ENCODE peak calls at places on chromosomes 5 and 9, in four cellular contexts. One of them, this sample, is unnamed.

GRCh38 chr5:179435731-179436315 is 90.6 kb upstream of the ADAMTS2 start:
- DNase-seq in K562: no peak
- DNase-seq in HCT116: no peak
- DNase-seq in HepG2: no peak
- DNase-seq in this sample: no peak

GRCh38 chr9:36485647-36486453 is 85.8 kb upstream of the RNF38 start:
- DNase-seq in K562: no peak
- DNase-seq in HepG2: no peak
- DNase-seq in HCT116: no peak
- DNase-seq in this sample: no peak

GRCh38 chr9:5442400-5443011 is 4.8 kb upstream of the PLGRKT start:
- DNase-seq in HepG2: peak; percentile 57
- DNase-seq in K562: peak; percentile 25
- DNase-seq in HCT116: no peak
- DNase-seq in this sample: no peak

GRCh38 chr5:111454198-111454606 is 58.1 kb downstream of the STARD4 start:
- DNase-seq in HepG2: no peak
- DNase-seq in HCT116: no peak
- DNase-seq in K562: no peak
- DNase-seq in this sample: no peak

GRCh38 chr5:53053364-53053763 is 56.2 kb downstream of the MOCS2 start:
- DNase-seq in HepG2: no peak
- DNase-seq in HCT116: no peak
- DNase-seq in K562: no peak
- DNase-seq in this sample: no peak

GRCh38 chr9:127683723-127684122 is 23.1 kb upstream of the CFAP157 start:
- DNase-seq in HepG2: no peak
- DNase-seq in HCT116: no peak
- DNase-seq in K562: no peak
- DNase-seq in this sample: no peak

GRCh38 chr5:13328316-13328715 is 616.2 kb downstream of the DNAH5 start:
- DNase-seq in HepG2: no peak
- DNase-seq in HCT116: no peak
- DNase-seq in K562: no peak
- DNase-seq in this sample: no peak

GRCh38 chr5:95365302-95366095 is 25.7 kb upstream of the FAM81B start:
- DNase-seq in HCT116: no peak
- DNase-seq in HepG2: no peak
- DNase-seq in K562: no peak
- DNase-seq in this sample: no peak

DNA sequence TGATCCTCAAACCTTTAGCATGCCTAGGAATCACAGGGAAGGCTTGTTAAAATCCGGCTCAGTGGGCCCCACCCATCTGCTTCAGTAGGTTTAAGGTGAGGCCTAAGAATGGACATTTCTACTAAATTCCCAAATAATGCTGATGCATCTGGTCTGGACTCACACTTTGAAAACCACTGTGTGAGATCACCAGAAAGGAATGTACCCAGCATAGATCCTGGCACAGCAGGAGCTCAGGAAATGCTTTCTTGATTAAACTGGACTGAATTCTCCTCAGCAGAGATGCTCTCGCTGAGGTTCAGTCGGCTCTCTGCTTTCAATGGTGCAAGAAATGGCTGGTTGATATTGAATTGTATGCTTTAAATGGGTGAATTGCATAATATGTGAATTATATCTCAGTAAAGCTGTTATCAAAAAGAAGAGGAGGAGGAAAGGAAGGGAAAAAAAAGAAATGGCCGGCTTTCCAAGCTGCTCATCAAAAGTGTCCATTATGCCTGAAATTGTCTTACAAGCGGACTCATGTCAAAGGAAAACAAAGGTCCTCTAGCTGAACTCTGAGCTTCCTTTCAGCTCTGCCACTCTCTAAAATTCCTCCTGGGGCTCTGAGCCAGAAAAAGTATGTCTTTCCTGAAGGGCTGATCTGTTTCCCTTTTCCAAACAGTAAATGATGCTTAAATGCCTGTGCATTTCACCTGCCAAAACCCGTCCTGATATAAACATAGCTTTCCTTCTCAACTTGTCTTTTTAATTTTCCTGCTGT is 77.6 kb upstream of the SAP30L start:
- DNase-seq in HCT116: peak; percentile 89
- DNase-seq in HepG2: peak; percentile 74
- DNase-seq in K562: no peak
- DNase-seq in this sample: peak; percentile 89
- H3K4me1 ChIP-seq in HCT116: peaks cover 71% of the 10 kb centered on the region
- H3K4me1 ChIP-seq in HepG2: peaks cover 62% of the 10 kb centered on the region
- H3K4me1 ChIP-seq in K562: peaks cover 20% of the 10 kb centered on the region
- H3K4me1 ChIP-seq in this sample: peaks cover 18% of the 10 kb centered on the region

GRCh38 chr5:15604986-15605385 is 105.0 kb downstream of the FBXL7 start:
- DNase-seq in K562: no peak
- DNase-seq in HepG2: no peak
- DNase-seq in HCT116: no peak
- DNase-seq in this sample: no peak
- TF ChIP-seq TCF7L2 in K562: no peak
- TF ChIP-seq TCF7L2 in HepG2: no peak
- TF ChIP-seq TCF7L2 in HCT116: no peak
- TF ChIP-seq TCF7L2 in this sample: no peak

GRCh38 chr5:88141695-88141979 is 127.0 kb downstream of the TMEM161B start:
- DNase-seq in K562: no peak
- DNase-seq in HepG2: no peak
- DNase-seq in HCT116: no peak
- DNase-seq in this sample: no peak
- TF ChIP-seq CTCF in K562: no peak
- TF ChIP-seq CTCF in HepG2: no peak
- TF ChIP-seq CTCF in HCT116: no peak
- TF ChIP-seq CTCF in this sample: peak; percentile 60

DNA sequence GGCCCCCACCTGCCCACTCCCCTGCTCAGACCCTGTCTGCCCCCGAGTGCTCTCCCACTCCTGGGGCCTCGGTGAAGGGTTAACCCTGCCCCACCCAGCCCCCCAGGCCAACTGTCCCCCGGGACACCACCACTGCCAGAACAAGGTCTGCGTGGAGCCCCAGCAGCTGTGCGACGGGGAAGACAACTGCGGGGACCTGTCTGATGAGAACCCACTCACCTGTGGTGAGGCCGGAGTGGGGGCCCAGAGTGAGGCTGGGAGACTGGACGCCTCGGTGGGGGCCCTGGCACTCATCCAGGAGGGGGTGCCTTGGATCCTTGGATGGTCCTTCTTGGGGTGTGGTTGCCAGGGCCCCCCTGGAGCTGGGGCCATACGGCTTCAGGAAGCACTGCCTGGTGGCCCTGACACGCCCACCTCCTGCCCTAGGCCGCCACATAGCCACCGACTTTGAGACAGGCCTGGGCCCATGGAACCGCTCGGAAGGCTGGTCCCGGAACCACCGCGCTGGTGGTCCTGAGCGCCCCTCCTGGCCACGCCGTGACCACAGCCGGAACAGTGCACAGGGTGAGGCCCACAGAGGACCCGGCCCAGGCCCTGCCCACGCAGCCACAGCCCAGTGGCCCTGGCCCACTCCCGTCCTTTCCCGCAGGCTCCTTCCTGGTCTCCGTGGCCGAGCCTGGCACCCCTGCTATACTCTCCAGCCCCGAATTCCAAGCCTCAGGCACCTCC is 2.1 kb downstream of the MAMDC4 start:
- DNase-seq in HCT116: no peak
- DNase-seq in K562: no peak
- DNase-seq in HepG2: no peak
- DNase-seq in this sample: no peak
- H3K4me1 ChIP-seq in HCT116: peaks cover 14% of the 10 kb centered on the region
- H3K4me1 ChIP-seq in K562: peaks cover 9% of the 10 kb centered on the region
- H3K4me1 ChIP-seq in HepG2: peaks cover 40% of the 10 kb centered on the region
- H3K4me1 ChIP-seq in this sample: peaks cover 38% of the 10 kb centered on the region

DNA sequence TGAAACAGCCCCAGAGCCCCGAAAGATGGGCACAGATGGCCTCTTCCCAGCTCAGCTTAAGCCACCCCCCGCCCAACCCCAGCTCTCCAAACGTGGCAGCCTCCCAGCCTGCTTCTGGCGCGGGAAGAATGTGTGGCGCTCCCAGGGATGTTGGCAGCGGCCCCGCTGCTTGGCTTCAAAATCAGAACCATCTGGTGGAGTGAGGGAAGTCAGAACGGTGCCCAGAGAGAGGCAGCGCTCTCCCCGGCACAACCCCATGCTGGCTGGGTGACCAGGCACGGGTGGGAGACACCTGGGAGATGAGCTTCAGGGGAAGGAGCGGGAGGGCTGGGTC is 72.7 kb upstream of the ORM1 start:
- DNase-seq in HepG2: no peak
- DNase-seq in HCT116: no peak
- DNase-seq in K562: no peak
- DNase-seq in this sample: no peak
- TF ChIP-seq TCF7L2 in HepG2: no peak
- TF ChIP-seq TCF7L2 in HCT116: no peak
- TF ChIP-seq TCF7L2 in K562: no peak
- TF ChIP-seq TCF7L2 in this sample: no peak

GRCh38 chr5:169002941-169003555 is 297.9 kb downstream of the SLIT3 start:
- DNase-seq in HCT116: no peak
- DNase-seq in K562: no peak
- DNase-seq in HepG2: no peak
- DNase-seq in this sample: no peak

GRCh38 chr5:169001392-169001791 is 299.5 kb downstream of the SLIT3 start:
- DNase-seq in HCT116: no peak
- DNase-seq in HepG2: no peak
- DNase-seq in K562: no peak
- DNase-seq in this sample: no peak

GRCh38 chr5:169004551-169004950 is 296.4 kb downstream of the SLIT3 start:
- DNase-seq in HCT116: no peak
- DNase-seq in HepG2: no peak
- DNase-seq in K562: no peak
- DNase-seq in this sample: no peak

GRCh38 chr5:169006206-169006605 is 294.7 kb downstream of the SLIT3 start:
- DNase-seq in K562: no peak
- DNase-seq in HepG2: no peak
- DNase-seq in HCT116: no peak
- DNase-seq in this sample: no peak

DNA sequence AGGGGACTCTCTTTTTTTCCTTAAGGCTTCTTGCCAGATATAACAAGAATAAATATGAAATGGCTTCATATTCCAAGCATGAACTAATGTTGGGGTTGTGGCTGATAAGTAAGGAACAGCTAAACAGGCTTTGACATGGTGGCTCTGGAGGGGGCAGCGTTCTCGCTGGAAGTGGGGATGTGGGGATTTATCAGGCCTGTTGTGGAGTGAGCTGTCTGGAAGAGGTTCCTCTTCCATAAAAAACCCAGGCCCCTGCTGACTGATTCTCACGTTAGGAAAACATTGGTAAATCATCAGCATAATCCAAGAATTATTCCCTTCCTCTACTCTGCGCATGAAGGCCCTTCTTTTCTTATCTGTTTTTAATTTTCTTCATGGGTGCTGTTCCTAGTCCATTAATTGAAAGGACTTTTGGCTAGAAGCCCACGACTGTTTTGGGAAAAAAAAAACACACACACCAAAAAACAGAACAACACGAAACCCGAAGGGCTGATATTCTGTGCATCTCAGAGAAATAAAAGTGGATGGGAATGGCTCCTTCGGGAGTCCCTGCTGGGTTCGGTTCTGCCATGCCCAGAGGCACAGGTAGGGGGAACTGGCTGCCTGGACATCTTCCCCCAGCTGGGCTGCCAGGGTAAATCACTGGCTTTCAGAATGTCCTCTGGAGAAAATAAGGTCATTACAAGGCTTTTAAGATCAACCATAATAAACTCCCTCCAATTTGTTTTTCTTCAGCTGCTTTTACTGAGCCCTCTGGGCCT is 297.0 kb downstream of the SLIT3 start:
- DNase-seq in HepG2: no peak
- DNase-seq in HCT116: no peak
- DNase-seq in K562: no peak
- DNase-seq in this sample: no peak
- TF ChIP-seq CTCF in HepG2: no peak
- TF ChIP-seq CTCF in HCT116: peak; percentile 35
- TF ChIP-seq CTCF in K562: no peak
- TF ChIP-seq CTCF in this sample: no peak

DNA sequence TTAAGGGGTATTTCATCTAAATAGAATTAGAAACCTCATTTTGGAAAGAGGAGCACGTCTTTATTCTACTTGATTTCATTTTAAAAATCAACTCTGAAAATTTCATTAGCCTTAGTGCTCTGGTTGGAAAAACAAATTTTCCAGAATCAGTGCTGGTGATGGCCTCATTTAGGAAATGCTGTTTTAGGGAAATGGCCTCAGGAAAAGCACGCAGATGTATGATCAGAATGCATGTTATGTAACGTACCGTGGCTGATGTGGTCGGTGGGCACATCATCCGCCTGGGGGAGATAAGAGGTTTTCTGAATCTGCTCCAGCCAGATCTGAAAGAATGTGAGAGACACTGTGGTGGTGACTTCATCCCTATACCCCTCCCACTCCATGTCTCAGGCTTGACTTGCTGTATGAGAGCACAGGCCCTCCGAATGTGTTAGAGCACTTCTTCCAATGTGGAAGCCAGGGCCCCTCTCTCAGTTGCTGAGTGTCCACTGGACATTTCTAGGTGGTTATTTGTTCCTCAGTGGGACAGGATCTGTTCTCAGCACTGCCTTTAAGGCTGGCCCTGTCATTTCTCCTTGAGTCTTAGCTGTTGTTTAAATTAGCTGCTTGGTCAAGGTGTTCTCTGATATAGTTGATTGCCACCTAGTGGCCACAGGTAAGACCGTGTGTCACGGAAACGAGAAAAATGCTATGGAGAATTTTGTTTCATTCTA is 96.5 kb downstream of the ARHGAP26 start:
- DNase-seq in K562: peak; percentile 59
- DNase-seq in HepG2: peak; percentile 74
- DNase-seq in HCT116: peak; percentile 67
- DNase-seq in this sample: peak; percentile 69
- H3K4me1 ChIP-seq in K562: no peaks in the 10 kb centered on the region
- H3K4me1 ChIP-seq in HepG2: peaks cover 45% of the 10 kb centered on the region
- H3K4me1 ChIP-seq in HCT116: peaks cover 55% of the 10 kb centered on the region
- H3K4me1 ChIP-seq in this sample: peaks cover 79% of the 10 kb centered on the region

GRCh38 chr9:87077986-87078385 is 130.7 kb upstream of the GAS1 start:
- DNase-seq in HepG2: no peak
- DNase-seq in K562: no peak
- DNase-seq in HCT116: no peak
- DNase-seq in this sample: no peak

GRCh38 chr9:87083986-87084385 is 136.7 kb upstream of the GAS1 start:
- DNase-seq in HepG2: no peak
- DNase-seq in K562: no peak
- DNase-seq in HCT116: no peak
- DNase-seq in this sample: no peak

GRCh38 chr9:87081523-87081922 is 134.2 kb upstream of the GAS1 start:
- DNase-seq in HCT116: no peak
- DNase-seq in K562: no peak
- DNase-seq in HepG2: no peak
- DNase-seq in this sample: no peak

GRCh38 chr9:87084407-87084806 is 137.1 kb upstream of the GAS1 start:
- DNase-seq in HCT116: no peak
- DNase-seq in K562: no peak
- DNase-seq in HepG2: no peak
- DNase-seq in this sample: no peak

GRCh38 chr9:87080512-87081225 is 133.4 kb upstream of the GAS1 start:
- DNase-seq in K562: no peak
- DNase-seq in HepG2: no peak
- DNase-seq in HCT116: no peak
- DNase-seq in this sample: no peak
- TF ChIP-seq TCF7L2 in K562: no peak
- TF ChIP-seq TCF7L2 in HepG2: no peak
- TF ChIP-seq TCF7L2 in HCT116: no peak
- TF ChIP-seq TCF7L2 in this sample: no peak

This sample was measured in Panc1.